ENCODE peak calls at places on chromosomes 13 and 19, in six cellular contexts. One of them, this sample, is unnamed.

GRCh38 chr13:59663707-59664106 is 500.0 kb downstream of the DIAPH3 start:
- DNase-seq in AG10803: no peak
- DNase-seq in fibroblast of pulmonary artery: no peak
- DNase-seq in H7: no peak
- DNase-seq in choroid plexus epithelial cell: no peak
- DNase-seq in fibroblast of the aortic adventitia: no peak
- DNase-seq in this sample: no peak

GRCh38 chr19:13995017-13995728 is 10.9 kb downstream of the RFX1 start:
- DNase-seq in AG10803: peak; percentile 79
- DNase-seq in fibroblast of pulmonary artery: no peak
- DNase-seq in H7: peak; percentile 29
- DNase-seq in choroid plexus epithelial cell: no peak
- DNase-seq in fibroblast of the aortic adventitia: peak; percentile 60
- DNase-seq in this sample: peak; percentile 56

GRCh38 chr19:3073159-3073563 is 10.9 kb upstream of the TLE5 start:
- DNase-seq in AG10803: peak; percentile 68
- DNase-seq in fibroblast of pulmonary artery: peak; percentile 89
- DNase-seq in H7: peak; percentile 69
- DNase-seq in choroid plexus epithelial cell: peak; percentile 75
- DNase-seq in fibroblast of the aortic adventitia: peak; percentile 68
- DNase-seq in this sample: peak; percentile 36

GRCh38 chr13:106490887-106491321 is 44.6 kb downstream of the EFNB2 start:
- DNase-seq in AG10803: no peak
- DNase-seq in fibroblast of pulmonary artery: no peak
- DNase-seq in H7: no peak
- DNase-seq in choroid plexus epithelial cell: no peak
- DNase-seq in fibroblast of the aortic adventitia: no peak
- DNase-seq in this sample: no peak

GRCh38 chr13:47289578-47289977 is 392.7 kb upstream of the HTR2A start:
- DNase-seq in AG10803: no peak
- DNase-seq in fibroblast of pulmonary artery: no peak
- DNase-seq in H7: no peak
- DNase-seq in choroid plexus epithelial cell: no peak
- DNase-seq in fibroblast of the aortic adventitia: peak; percentile 14
- DNase-seq in this sample: no peak

GRCh38 chr13:33310245-33311038 is 24.9 kb upstream of the STARD13 start:
- DNase-seq in AG10803: no peak
- DNase-seq in fibroblast of pulmonary artery: no peak
- DNase-seq in H7: no peak
- DNase-seq in choroid plexus epithelial cell: no peak
- DNase-seq in fibroblast of the aortic adventitia: no peak
- DNase-seq in this sample: no peak

GRCh38 chr19:54233941-54234340 is 8.6 kb downstream of the LILRA6 start:
- DNase-seq in AG10803: no peak
- DNase-seq in fibroblast of pulmonary artery: no peak
- DNase-seq in H7: no peak
- DNase-seq in choroid plexus epithelial cell: no peak
- DNase-seq in fibroblast of the aortic adventitia: no peak
- DNase-seq in this sample: no peak

GRCh38 chr19:45177817-45178261 is at the start of gene TRAPPC6A:
- DNase-seq in AG10803: peak; percentile 75
- DNase-seq in fibroblast of pulmonary artery: peak; percentile 46
- DNase-seq in H7: no peak
- DNase-seq in choroid plexus epithelial cell: peak; percentile 53
- DNase-seq in fibroblast of the aortic adventitia: peak; percentile 52
- DNase-seq in this sample: peak; percentile 65

GRCh38 chr19:14519245-14519859 is 1.2 kb upstream of the DNAJB1 start:
- DNase-seq in AG10803: no peak
- DNase-seq in fibroblast of pulmonary artery: no peak
- DNase-seq in H7: no peak
- DNase-seq in choroid plexus epithelial cell: no peak
- DNase-seq in fibroblast of the aortic adventitia: no peak
- DNase-seq in this sample: no peak

GRCh38 chr19:39144487-39145071 is 19.0 kb downstream of the PAK4 start:
- DNase-seq in AG10803: peak; percentile 48
- DNase-seq in fibroblast of pulmonary artery: peak; percentile 64
- DNase-seq in H7: peak; percentile 75
- DNase-seq in choroid plexus epithelial cell: peak; percentile 34
- DNase-seq in fibroblast of the aortic adventitia: peak; percentile 57
- DNase-seq in this sample: no peak

GRCh38 chr19:4556574-4557185 is 2.8 kb downstream of the SEMA6B start:
- DNase-seq in AG10803: no peak
- DNase-seq in fibroblast of pulmonary artery: no peak
- DNase-seq in H7: peak; percentile 100
- DNase-seq in choroid plexus epithelial cell: no peak
- DNase-seq in fibroblast of the aortic adventitia: no peak
- DNase-seq in this sample: peak; percentile 43

GRCh38 chr13:59360108-59360507 is 803.6 kb downstream of the DIAPH3 start:
- DNase-seq in AG10803: no peak
- DNase-seq in fibroblast of pulmonary artery: peak; percentile 57
- DNase-seq in H7: no peak
- DNase-seq in choroid plexus epithelial cell: no peak
- DNase-seq in fibroblast of the aortic adventitia: no peak
- DNase-seq in this sample: no peak

GRCh38 chr13:112968380-112968909 is 569 bp upstream of the MCF2L start:
- DNase-seq in AG10803: no peak
- DNase-seq in fibroblast of pulmonary artery: no peak
- DNase-seq in H7: peak; percentile 94
- DNase-seq in choroid plexus epithelial cell: no peak
- DNase-seq in fibroblast of the aortic adventitia: no peak
- DNase-seq in this sample: no peak

GRCh38 chr13:109646423-109646822 is 140.0 kb downstream of the IRS2 start:
- DNase-seq in AG10803: no peak
- DNase-seq in fibroblast of pulmonary artery: no peak
- DNase-seq in H7: no peak
- DNase-seq in choroid plexus epithelial cell: no peak
- DNase-seq in fibroblast of the aortic adventitia: no peak
- DNase-seq in this sample: no peak

GRCh38 chr13:74683411-74683810 is 549.2 kb upstream of the KLF12 start:
- DNase-seq in AG10803: no peak
- DNase-seq in fibroblast of pulmonary artery: peak; percentile 22
- DNase-seq in H7: no peak
- DNase-seq in choroid plexus epithelial cell: peak; percentile 53
- DNase-seq in fibroblast of the aortic adventitia: peak; percentile 7
- DNase-seq in this sample: no peak

GRCh38 chr19:39083983-39084731 is at the start of gene ACP7:
- DNase-seq in AG10803: no peak
- DNase-seq in fibroblast of pulmonary artery: no peak
- DNase-seq in H7: peak; percentile 81
- DNase-seq in choroid plexus epithelial cell: no peak
- DNase-seq in fibroblast of the aortic adventitia: no peak
- DNase-seq in this sample: no peak

GRCh38 chr13:32047088-32047487 is 15.5 kb downstream of the FRY start:
- DNase-seq in AG10803: no peak
- DNase-seq in fibroblast of pulmonary artery: no peak
- DNase-seq in H7: no peak
- DNase-seq in choroid plexus epithelial cell: no peak
- DNase-seq in fibroblast of the aortic adventitia: no peak
- DNase-seq in this sample: no peak

GRCh38 chr13:95404141-95404882 is 103.1 kb upstream of the ABCC4 start:
- DNase-seq in AG10803: peak; percentile 67
- DNase-seq in fibroblast of pulmonary artery: peak; percentile 81
- DNase-seq in H7: peak; percentile 79
- DNase-seq in choroid plexus epithelial cell: peak; percentile 87
- DNase-seq in fibroblast of the aortic adventitia: peak; percentile 77
- DNase-seq in this sample: peak; percentile 63

GRCh38 chr19:30320916-30321315 is 51.3 kb upstream of the ZNF536 start:
- DNase-seq in AG10803: no peak
- DNase-seq in fibroblast of pulmonary artery: no peak
- DNase-seq in H7: no peak
- DNase-seq in choroid plexus epithelial cell: no peak
- DNase-seq in fibroblast of the aortic adventitia: no peak
- DNase-seq in this sample: no peak

GRCh38 chr13:110298566-110299321 is 8.2 kb downstream of the COL4A1 start:
- DNase-seq in AG10803: no peak
- DNase-seq in fibroblast of pulmonary artery: peak; percentile 60
- DNase-seq in H7: peak; percentile 73
- DNase-seq in choroid plexus epithelial cell: peak; percentile 69
- DNase-seq in fibroblast of the aortic adventitia: no peak
- DNase-seq in this sample: no peak

GRCh38 chr19:9175326-9175725 is 3.5 kb upstream of the OR7D2 start:
- DNase-seq in AG10803: no peak
- DNase-seq in fibroblast of pulmonary artery: no peak
- DNase-seq in H7: no peak
- DNase-seq in choroid plexus epithelial cell: no peak
- DNase-seq in fibroblast of the aortic adventitia: no peak
- DNase-seq in this sample: no peak

GRCh38 chr19:18440421-18440877 is 2.5 kb upstream of the ISYNA1 start:
- DNase-seq in AG10803: no peak
- DNase-seq in fibroblast of pulmonary artery: no peak
- DNase-seq in H7: peak; percentile 83
- DNase-seq in choroid plexus epithelial cell: no peak
- DNase-seq in fibroblast of the aortic adventitia: no peak
- DNase-seq in this sample: no peak

GRCh38 chr19:10855879-10856522 is 7.8 kb downstream of the C19orf38 start:
- DNase-seq in AG10803: no peak
- DNase-seq in fibroblast of pulmonary artery: peak; percentile 22
- DNase-seq in H7: peak; percentile 64
- DNase-seq in choroid plexus epithelial cell: no peak
- DNase-seq in fibroblast of the aortic adventitia: no peak
- DNase-seq in this sample: peak; percentile 46

GRCh38 chr19:15640294-15640903 is at the start of gene CYP4F3:
- DNase-seq in AG10803: no peak
- DNase-seq in fibroblast of pulmonary artery: no peak
- DNase-seq in H7: no peak
- DNase-seq in choroid plexus epithelial cell: no peak
- DNase-seq in fibroblast of the aortic adventitia: no peak
- DNase-seq in this sample: peak; percentile 53

GRCh38 chr19:30625947-30626346 is 253.8 kb downstream of the ZNF536 start:
- DNase-seq in AG10803: no peak
- DNase-seq in fibroblast of pulmonary artery: no peak
- DNase-seq in H7: no peak
- DNase-seq in choroid plexus epithelial cell: no peak
- DNase-seq in fibroblast of the aortic adventitia: no peak
- DNase-seq in this sample: no peak

GRCh38 chr19:32289566-32290210 is 55.7 kb upstream of the ZNF507 start:
- DNase-seq in AG10803: no peak
- DNase-seq in fibroblast of pulmonary artery: no peak
- DNase-seq in H7: no peak
- DNase-seq in choroid plexus epithelial cell: no peak
- DNase-seq in fibroblast of the aortic adventitia: no peak
- DNase-seq in this sample: no peak

GRCh38 chr19:7506385-7507328 is 9.2 kb upstream of the ZNF358 start:
- DNase-seq in AG10803: peak; percentile 81
- DNase-seq in fibroblast of pulmonary artery: peak; percentile 89
- DNase-seq in H7: peak; percentile 90
- DNase-seq in choroid plexus epithelial cell: peak; percentile 79
- DNase-seq in fibroblast of the aortic adventitia: peak; percentile 85
- DNase-seq in this sample: peak; percentile 100

GRCh38 chr13:24271231-24271610 is 38.2 kb upstream of the C1QTNF9 start:
- DNase-seq in AG10803: no peak
- DNase-seq in fibroblast of pulmonary artery: no peak
- DNase-seq in H7: no peak
- DNase-seq in choroid plexus epithelial cell: no peak
- DNase-seq in fibroblast of the aortic adventitia: no peak
- DNase-seq in this sample: no peak
- H3K4me3 ChIP-seq in AG10803: peak overlapping the region; percentile 42
- H3K4me3 ChIP-seq in fibroblast of pulmonary artery: peak overlapping the region; percentile 46
- H3K4me3 ChIP-seq in H7: no peak overlapping the region
- H3K4me3 ChIP-seq in choroid plexus epithelial cell: peak overlapping the region; percentile 53
- H3K4me3 ChIP-seq in fibroblast of the aortic adventitia: peak overlapping the region; percentile 59
- H3K4me3 ChIP-seq in this sample: peak overlapping the region; percentile 42

GRCh38 chr13:30450066-30450465 is 15.7 kb downstream of the HMGB1 start:
- DNase-seq in AG10803: no peak
- DNase-seq in fibroblast of pulmonary artery: no peak
- DNase-seq in H7: no peak
- DNase-seq in choroid plexus epithelial cell: no peak
- DNase-seq in fibroblast of the aortic adventitia: no peak
- DNase-seq in this sample: no peak

GRCh38 chr13:30448441-30448840 is 17.3 kb downstream of the HMGB1 start:
- DNase-seq in AG10803: no peak
- DNase-seq in fibroblast of pulmonary artery: no peak
- DNase-seq in H7: no peak
- DNase-seq in choroid plexus epithelial cell: no peak
- DNase-seq in fibroblast of the aortic adventitia: no peak
- DNase-seq in this sample: no peak

GRCh38 chr13:30442854-30443379 is 20.6 kb downstream of the UBE2L5 start:
- DNase-seq in AG10803: no peak
- DNase-seq in fibroblast of pulmonary artery: no peak
- DNase-seq in H7: no peak
- DNase-seq in choroid plexus epithelial cell: no peak
- DNase-seq in fibroblast of the aortic adventitia: no peak
- DNase-seq in this sample: no peak

GRCh38 chr13:30443957-30444404 is 21.7 kb downstream of the UBE2L5 start:
- DNase-seq in AG10803: no peak
- DNase-seq in fibroblast of pulmonary artery: no peak
- DNase-seq in H7: no peak
- DNase-seq in choroid plexus epithelial cell: no peak
- DNase-seq in fibroblast of the aortic adventitia: no peak
- DNase-seq in this sample: no peak

GRCh38 chr13:30446122-30446500 is 19.6 kb downstream of the HMGB1 start:
- DNase-seq in AG10803: no peak
- DNase-seq in fibroblast of pulmonary artery: no peak
- DNase-seq in H7: peak; percentile 51
- DNase-seq in choroid plexus epithelial cell: no peak
- DNase-seq in fibroblast of the aortic adventitia: no peak
- DNase-seq in this sample: no peak
- H3K4me3 ChIP-seq in AG10803: peak overlapping the region; percentile 39
- H3K4me3 ChIP-seq in fibroblast of pulmonary artery: peak overlapping the region; percentile 29
- H3K4me3 ChIP-seq in H7: peak overlapping the region; percentile 42
- H3K4me3 ChIP-seq in choroid plexus epithelial cell: peak overlapping the region; percentile 48
- H3K4me3 ChIP-seq in fibroblast of the aortic adventitia: peak overlapping the region; percentile 42
- H3K4me3 ChIP-seq in this sample: peak overlapping the region; percentile 7

DNA sequence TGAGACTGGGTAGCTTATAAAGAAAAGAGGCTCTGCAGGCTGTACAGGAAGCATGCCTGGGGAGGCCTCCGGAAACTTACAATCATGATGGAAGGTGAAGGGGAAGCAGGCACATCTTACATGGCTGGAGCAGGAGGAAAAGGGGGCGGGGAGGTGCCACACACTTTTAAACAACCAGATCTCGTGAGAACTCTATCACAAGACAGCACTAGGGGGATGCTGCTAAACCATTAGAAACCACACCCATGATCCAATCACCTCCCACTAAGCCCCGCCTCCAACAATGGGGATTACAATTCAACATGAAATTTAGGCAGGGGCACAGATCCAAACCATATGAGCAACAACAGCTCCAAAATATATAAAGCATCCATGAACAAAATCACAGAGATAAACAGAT is 46.5 kb upstream of the GTF2F2 start:
- DNase-seq in AG10803: no peak
- DNase-seq in fibroblast of pulmonary artery: no peak
- DNase-seq in H7: no peak
- DNase-seq in choroid plexus epithelial cell: no peak
- DNase-seq in fibroblast of the aortic adventitia: no peak
- DNase-seq in this sample: no peak
- H3K4me3 ChIP-seq in AG10803: no peak overlapping the region
- H3K4me3 ChIP-seq in fibroblast of pulmonary artery: no peak overlapping the region
- H3K4me3 ChIP-seq in H7: no peak overlapping the region
- H3K4me3 ChIP-seq in choroid plexus epithelial cell: no peak overlapping the region
- H3K4me3 ChIP-seq in fibroblast of the aortic adventitia: no peak overlapping the region
- H3K4me3 ChIP-seq in this sample: no peak overlapping the region

DNA sequence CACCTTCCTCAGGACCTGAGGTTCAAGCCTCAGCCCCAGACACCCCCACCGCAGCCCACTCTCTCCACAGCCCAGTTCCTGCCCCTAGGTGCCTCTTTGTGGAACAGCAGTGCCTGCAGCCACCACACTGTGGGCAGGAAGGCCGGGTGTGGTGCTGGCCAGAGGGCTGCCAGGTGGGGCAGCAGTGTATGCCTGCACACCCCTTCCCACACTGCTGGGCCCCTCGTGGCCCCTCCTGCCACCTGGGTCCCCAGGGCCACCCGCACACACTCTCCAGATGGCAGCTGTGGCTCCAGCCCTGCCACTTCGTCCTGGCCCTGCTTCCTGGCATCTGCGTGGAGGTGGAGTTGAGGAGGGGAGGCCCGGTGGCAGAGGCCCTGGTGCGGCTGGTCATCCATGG is 35.1 kb downstream of the HPN start:
- DNase-seq in AG10803: no peak
- DNase-seq in fibroblast of pulmonary artery: no peak
- DNase-seq in H7: no peak
- DNase-seq in choroid plexus epithelial cell: no peak
- DNase-seq in fibroblast of the aortic adventitia: no peak
- DNase-seq in this sample: no peak
- H3K4me3 ChIP-seq in AG10803: no peak overlapping the region
- H3K4me3 ChIP-seq in fibroblast of pulmonary artery: no peak overlapping the region
- H3K4me3 ChIP-seq in H7: no peak overlapping the region
- H3K4me3 ChIP-seq in choroid plexus epithelial cell: no peak overlapping the region
- H3K4me3 ChIP-seq in fibroblast of the aortic adventitia: no peak overlapping the region
- H3K4me3 ChIP-seq in this sample: no peak overlapping the region